ENCODE peak calls at places on chromosomes 4 and X, in eight cellular contexts. H is Peyer's patch, E is fibroblast of pulmonary artery, B is progenitor cell of endocrine pancreas, X is endothelial cell, R is epithelial cell of esophagus, L is pancreas, O is heart right ventricle. I is an unnamed sample.

GRCh38 chr4:103773691-103774231 is 54.0 kb upstream of the TACR3 start:
- DNase-seq in B (no peak), R (peak; percentile 8), X (no peak), E (no peak), O (no peak), H (no peak), L (no peak), I (no peak)

GRCh38 chrX:139077303-139078131 is 366.0 kb upstream of the FGF13 start:
- DNase-seq in E (no peak), L (no peak), H (no peak), B (no peak), X (no peak), R (peak; percentile 82), O (no peak), I (peak; percentile 39)

GRCh38 chr4:185219551-185220344 is 10.3 kb downstream of the SNX25 start:
- DNase-seq in R (no peak), L (no peak), E (peak; percentile 83), X (no peak), O (peak; percentile 25), B (no peak), H (peak; percentile 41), I (no peak)

GRCh38 chrX:41906515-41907165 is 16.7 kb downstream of the CASK start:
- DNase-seq in X (no peak), E (peak; percentile 10), R (peak; percentile 56), H (no peak), L (no peak), B (no peak), O (no peak), I (no peak)

GRCh38 chr4:184792334-184792733 is 33.4 kb downstream of the ACSL1 start:
- DNase-seq in X (no peak), E (no peak), H (no peak), B (no peak), R (no peak), L (no peak), O (no peak), I (no peak)

GRCh38 chr4:3857316-3857926 is 91.2 kb downstream of the ADRA2C start:
- DNase-seq in L (peak; percentile 30), X (no peak), O (no peak), E (no peak), H (no peak), R (no peak), B (no peak), I (no peak)

GRCh38 chrX:49773993-49774392 is 55.1 kb upstream of the PAGE4 start:
- DNase-seq in O (no peak), R (no peak), L (no peak), E (no peak), B (no peak), X (no peak), H (no peak), I (no peak)

GRCh38 chrX:115535421-115535820 is 25.6 kb upstream of the PLS3 start:
- DNase-seq in X (no peak), O (no peak), L (no peak), B (no peak), R (no peak), H (no peak), E (no peak), I (no peak)

GRCh38 chr4:47013373-47013772 is 18.0 kb upstream of the GABRB1 start:
- DNase-seq in B (no peak), E (no peak), H (no peak), X (no peak), R (no peak), O (no peak), L (no peak), I (no peak)

GRCh38 chr4:180028682-180029081 is 2214.5 kb upstream of the TENM3 start:
- DNase-seq in X (peak; percentile 58), H (peak; percentile 22), E (peak; percentile 1), L (no peak), O (no peak), B (peak; percentile 16), R (peak; percentile 60), I (no peak)

GRCh38 chr4:111410571-111410970 is 734.7 kb upstream of the FAM241A start:
- DNase-seq in X (no peak), L (no peak), E (no peak), O (no peak), H (no peak), B (no peak), R (no peak), I (no peak)

GRCh38 chr4:20095805-20096541 is 155.7 kb upstream of the SLIT2 start:
- DNase-seq in B (no peak), X (no peak), R (no peak), E (no peak), O (no peak), L (no peak), H (no peak), I (no peak)

GRCh38 chr4:185359767-185360446 is 35.8 kb downstream of the LRP2BP start:
- DNase-seq in X (no peak), O (no peak), H (no peak), E (peak; percentile 50), L (no peak), B (no peak), R (peak; percentile 23), I (no peak)

GRCh38 chrX:10395643-10396042 is 224.7 kb downstream of the MID1 start:
- DNase-seq in H (no peak), R (no peak), X (no peak), O (no peak), B (no peak), E (no peak), L (no peak), I (no peak)

GRCh38 chrX:106935175-106935574 is 15.0 kb downstream of the CLDN2 start:
- DNase-seq in B (no peak), E (peak; percentile 65), H (no peak), R (no peak), O (no peak), L (no peak), X (no peak), I (no peak)

GRCh38 chrX:78945186-78945912 is at the start of gene P2RY10:
- DNase-seq in B (no peak), R (no peak), E (no peak), O (no peak), H (peak; percentile 69), L (no peak), X (no peak), I (no peak)

GRCh38 chrX:42119076-42119475 is 195.7 kb upstream of the CASK start:
- DNase-seq in E (peak; percentile 94), H (no peak), L (no peak), O (no peak), B (no peak), X (no peak), R (peak; percentile 94), I (no peak)

GRCh38 chr4:15778742-15779231 is 659 bp downstream of the CD38 start:
- DNase-seq in R (no peak), L (no peak), B (no peak), H (peak; percentile 69), E (no peak), O (peak; percentile 53), X (peak; percentile 7), I (no peak)

GRCh38 chr4:57265831-57266582 is 155.8 kb upstream of the IGFBP7 start:
- DNase-seq in L (no peak), R (no peak), X (peak; percentile 26), O (peak; percentile 21), E (no peak), B (no peak), H (no peak), I (no peak)

DNA sequence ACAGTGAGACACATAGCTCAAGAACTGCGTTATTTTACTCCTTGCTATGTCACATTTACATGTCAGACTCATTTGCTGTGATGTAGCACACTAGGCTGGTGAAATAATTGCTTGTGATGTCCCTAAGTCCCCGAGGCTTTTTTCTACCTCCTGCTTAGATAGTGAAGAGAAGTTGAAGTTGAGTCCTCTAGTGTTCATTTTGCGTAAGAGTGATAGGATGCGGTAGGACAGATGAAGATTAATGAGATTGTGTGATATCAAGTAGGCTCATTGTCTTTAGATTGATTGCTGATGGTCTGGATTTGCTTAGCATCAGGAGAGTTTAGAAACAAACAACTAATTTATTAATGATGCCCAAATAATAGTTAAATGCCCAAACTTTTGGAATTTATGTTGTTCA is 173.6 kb upstream of the NUDT6 start:
- DNase-seq in R (peak; percentile 48), O (no peak), B (no peak), X (peak; percentile 22), E (peak; percentile 45), H (no peak), L (no peak), I (no peak)
- TF ChIP-seq CTCF in R (peak; percentile 52), O (no peak), B (peak; percentile 21), X (peak; percentile 35), E (peak; percentile 43), H (no peak), L (no peak), I (no peak)

DNA sequence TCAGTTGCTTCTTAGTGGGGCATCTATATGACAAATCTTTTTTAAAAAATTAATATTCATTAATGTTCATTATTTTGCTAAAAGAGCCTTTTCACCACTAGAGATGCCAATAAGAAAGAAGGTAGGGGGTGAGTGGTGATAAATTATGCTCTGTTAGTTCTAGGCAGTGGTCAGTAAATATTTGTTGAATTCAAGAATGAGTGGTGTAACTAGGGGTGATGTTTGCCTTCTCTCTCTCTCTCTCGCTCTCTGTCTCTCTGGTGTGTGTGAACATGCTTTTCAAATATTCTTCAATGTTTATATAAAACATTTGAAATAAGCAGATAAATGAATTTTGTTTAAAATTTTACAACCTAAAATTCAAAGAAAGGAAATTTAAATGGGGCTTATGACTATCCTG is 169.6 kb downstream of the GLUD2 start:
- DNase-seq in L (no peak), O (no peak), R (no peak), X (no peak), H (no peak), B (no peak), E (no peak), I (no peak)
- TF ChIP-seq CTCF in L (no peak), O (no peak), R (no peak), X (no peak), H (no peak), B (no peak), E (no peak), I (no peak)

GRCh38 chrX:40175416-40176255 is 77.9 kb upstream of the BCOR start:
- DNase-seq in H (peak; percentile 81), E (peak; percentile 56), R (peak; percentile 15), B (no peak), L (peak; percentile 81), X (peak; percentile 31), O (peak; percentile 77), I (peak; percentile 69)
- TF ChIP-seq CTCF in H (no peak), E (no peak), R (no peak), B (no peak), L (no peak), X (no peak), O (no peak), I (no peak)

GRCh38 chr4:123851521-123851920 is 454.9 kb downstream of the SPRY1 start:
- DNase-seq in X (no peak), E (no peak), L (no peak), H (no peak), R (no peak), B (no peak), O (no peak), I (no peak)

GRCh38 chr4:123858465-123858864 is 461.9 kb downstream of the SPRY1 start:
- DNase-seq in E (no peak), X (peak; percentile 8), L (no peak), O (no peak), R (no peak), B (no peak), H (no peak), I (no peak)

GRCh38 chr4:123853651-123854050 is 457.1 kb downstream of the SPRY1 start:
- DNase-seq in E (no peak), L (no peak), H (no peak), B (no peak), X (no peak), R (no peak), O (no peak), I (no peak)

GRCh38 chr4:123862812-123863211 is 466.2 kb downstream of the SPRY1 start:
- DNase-seq in B (no peak), E (no peak), L (no peak), X (no peak), H (no peak), O (no peak), R (peak; percentile 65), I (no peak)

GRCh38 chr4:123856689-123857545 is 460.3 kb downstream of the SPRY1 start:
- DNase-seq in O (peak; percentile 24), H (no peak), L (no peak), B (no peak), E (peak; percentile 73), X (peak; percentile 61), R (peak; percentile 31), I (no peak)
- TF ChIP-seq CTCF in O (no peak), H (no peak), L (no peak), B (peak; percentile 10), E (peak; percentile 24), X (no peak), R (peak; percentile 25), I (no peak)

I was measured in CD14-positive monocyte.